ENCODE peak calls at places on chromosomes 5 and 9, in eight cellular contexts. One of them, this sample, is unnamed.

GRCh38 chr9:16135916-16136315 is 583.1 kb downstream of the CCDC171 start:
- DNase-seq in HFF-Myc: no peak
- DNase-seq in adrenal gland: no peak
- DNase-seq in body of pancreas: no peak
- DNase-seq in cardiac fibroblast: no peak
- DNase-seq in GM12865: no peak
- DNase-seq in cardiac muscle cell: no peak
- DNase-seq in kidney: no peak
- DNase-seq in this sample: no peak

GRCh38 chr9:134536101-134536900 is 105.3 kb upstream of the COL5A1 start:
- DNase-seq in HFF-Myc: peak
- DNase-seq in adrenal gland: no peak
- DNase-seq in body of pancreas: no peak
- DNase-seq in cardiac fibroblast: peak
- DNase-seq in GM12865: no peak
- DNase-seq in cardiac muscle cell: no peak
- DNase-seq in kidney: peak
- DNase-seq in this sample: no peak

GRCh38 chr9:114731701-114732100 is 49.7 kb upstream of the TEX48 start:
- DNase-seq in HFF-Myc: no peak
- DNase-seq in adrenal gland: no peak
- DNase-seq in body of pancreas: no peak
- DNase-seq in cardiac fibroblast: no peak
- DNase-seq in GM12865: no peak
- DNase-seq in cardiac muscle cell: no peak
- DNase-seq in kidney: no peak
- DNase-seq in this sample: no peak

GRCh38 chr5:111635151-111635945 is 121.6 kb downstream of the NREP start:
- DNase-seq in HFF-Myc: no peak
- DNase-seq in adrenal gland: no peak
- DNase-seq in body of pancreas: peak
- DNase-seq in cardiac fibroblast: peak
- DNase-seq in GM12865: no peak
- DNase-seq in cardiac muscle cell: no peak
- DNase-seq in kidney: no peak
- DNase-seq in this sample: no peak

GRCh38 chr9:131358438-131359029 is 35.4 kb upstream of the PRRC2B start:
- DNase-seq in HFF-Myc: no peak
- DNase-seq in adrenal gland: peak
- DNase-seq in body of pancreas: no peak
- DNase-seq in cardiac fibroblast: no peak
- DNase-seq in GM12865: no peak
- DNase-seq in cardiac muscle cell: no peak
- DNase-seq in kidney: peak
- DNase-seq in this sample: no peak

GRCh38 chr9:77598510-77598909 is 49.6 kb downstream of the GNA14 start:
- DNase-seq in HFF-Myc: peak
- DNase-seq in adrenal gland: peak
- DNase-seq in body of pancreas: peak
- DNase-seq in cardiac fibroblast: peak
- DNase-seq in GM12865: no peak
- DNase-seq in cardiac muscle cell: peak
- DNase-seq in kidney: no peak
- DNase-seq in this sample: peak

GRCh38 chr5:26761040-26761439 is 277.3 kb downstream of the CDH9 start:
- DNase-seq in HFF-Myc: no peak
- DNase-seq in adrenal gland: no peak
- DNase-seq in body of pancreas: peak
- DNase-seq in cardiac fibroblast: no peak
- DNase-seq in GM12865: no peak
- DNase-seq in cardiac muscle cell: peak
- DNase-seq in kidney: no peak
- DNase-seq in this sample: no peak

GRCh38 chr5:57551251-57551650 is 68.6 kb upstream of the ACTBL2 start:
- DNase-seq in HFF-Myc: no peak
- DNase-seq in adrenal gland: no peak
- DNase-seq in body of pancreas: no peak
- DNase-seq in cardiac fibroblast: no peak
- DNase-seq in GM12865: no peak
- DNase-seq in cardiac muscle cell: no peak
- DNase-seq in kidney: no peak
- DNase-seq in this sample: no peak

GRCh38 chr5:133230823-133231578 is 179.2 kb downstream of the HSPA4 start:
- DNase-seq in HFF-Myc: no peak
- DNase-seq in adrenal gland: no peak
- DNase-seq in body of pancreas: no peak
- DNase-seq in cardiac fibroblast: no peak
- DNase-seq in GM12865: no peak
- DNase-seq in cardiac muscle cell: no peak
- DNase-seq in kidney: no peak
- DNase-seq in this sample: no peak

GRCh38 chr5:123474238-123474637 is 37.7 kb upstream of the CSNK1G3 start:
- DNase-seq in HFF-Myc: peak
- DNase-seq in adrenal gland: no peak
- DNase-seq in body of pancreas: no peak
- DNase-seq in cardiac fibroblast: no peak
- DNase-seq in GM12865: no peak
- DNase-seq in cardiac muscle cell: no peak
- DNase-seq in kidney: no peak
- DNase-seq in this sample: no peak

GRCh38 chr5:117262607-117263131 is 688.0 kb upstream of the SEMA6A start:
- DNase-seq in HFF-Myc: no peak
- DNase-seq in adrenal gland: no peak
- DNase-seq in body of pancreas: no peak
- DNase-seq in cardiac fibroblast: no peak
- DNase-seq in GM12865: no peak
- DNase-seq in cardiac muscle cell: no peak
- DNase-seq in kidney: no peak
- DNase-seq in this sample: no peak

DNA sequence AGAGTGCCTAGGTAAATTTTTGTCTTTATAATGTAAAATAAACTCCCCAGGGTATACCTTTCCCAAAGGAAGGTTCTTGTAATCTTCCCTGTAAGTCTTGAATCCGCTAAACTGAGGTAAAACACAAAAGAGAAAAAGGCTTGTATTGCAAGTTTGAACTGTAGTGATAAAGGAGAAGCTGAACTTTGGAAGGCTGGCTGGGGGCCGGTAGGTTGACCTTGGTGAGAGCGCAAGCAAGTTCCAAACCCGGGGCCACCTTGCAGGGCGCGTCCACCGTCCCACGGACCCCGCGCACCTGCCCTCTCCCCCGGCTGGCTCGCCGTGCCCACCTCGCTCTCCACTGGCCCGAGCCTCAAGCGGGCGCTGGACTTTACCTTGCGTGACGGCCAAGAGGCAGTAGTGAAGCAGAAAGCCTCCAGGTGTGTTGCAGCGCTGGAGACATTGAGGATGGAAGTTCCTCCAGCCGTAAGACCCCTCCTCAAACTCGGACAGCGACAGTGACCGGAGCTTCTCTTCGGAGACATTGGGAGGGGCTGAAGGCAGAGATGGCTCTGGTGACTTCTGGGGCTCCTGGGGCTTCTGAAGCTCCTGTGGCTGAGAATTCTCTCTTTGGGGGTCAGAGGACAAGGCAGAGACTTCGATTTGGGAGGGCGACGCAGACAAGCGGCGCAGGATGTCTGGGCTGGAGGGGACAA is 403 bp downstream of the SLCO4C1 start:
- DNase-seq in HFF-Myc: no peak
- DNase-seq in adrenal gland: no peak
- DNase-seq in body of pancreas: peak
- DNase-seq in cardiac fibroblast: no peak
- DNase-seq in GM12865: no peak
- DNase-seq in cardiac muscle cell: no peak
- DNase-seq in kidney: peak
- DNase-seq in this sample: no peak
- H3K4me3 ChIP-seq in HFF-Myc: peak
- H3K4me3 ChIP-seq in adrenal gland: no peak
- H3K4me3 ChIP-seq in body of pancreas: peak
- H3K4me3 ChIP-seq in cardiac fibroblast: peak
- H3K4me3 ChIP-seq in GM12865: peak
- H3K4me3 ChIP-seq in cardiac muscle cell: peak
- H3K4me3 ChIP-seq in kidney: peak
- H3K4me3 ChIP-seq in this sample: no peak

DNA sequence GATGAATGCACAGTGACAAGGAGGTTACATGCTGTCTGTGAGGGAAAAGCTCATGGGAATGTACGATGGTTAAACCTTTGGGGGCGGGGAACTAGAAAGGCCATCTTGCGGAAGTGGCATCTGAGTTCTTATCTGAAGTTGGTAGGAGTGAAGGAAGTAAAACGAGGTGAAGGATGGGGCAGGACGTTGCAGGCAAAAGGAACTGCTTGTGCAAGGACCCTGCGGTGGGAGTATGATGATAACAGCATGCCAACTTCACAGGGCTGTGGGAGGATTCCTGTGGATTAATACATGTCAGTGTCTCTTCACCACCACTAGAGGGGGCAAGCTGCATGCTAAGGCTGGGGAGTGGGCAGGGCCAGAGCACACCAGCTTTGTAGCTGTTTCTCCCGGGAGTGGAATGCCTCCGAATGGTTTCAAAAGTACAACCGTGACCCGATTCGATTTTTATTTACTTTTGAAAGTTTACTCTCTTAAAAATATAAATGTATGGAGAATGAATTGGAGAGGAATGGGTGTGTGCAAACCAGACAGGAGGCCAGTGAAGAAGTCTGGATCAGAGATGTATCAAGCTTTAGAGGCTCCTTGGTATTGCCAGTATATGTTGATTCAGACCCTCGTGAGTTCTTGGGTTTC is 62.5 kb downstream of the CYFIP2 start:
- DNase-seq in HFF-Myc: peak
- DNase-seq in adrenal gland: peak
- DNase-seq in body of pancreas: peak
- DNase-seq in cardiac fibroblast: peak
- DNase-seq in GM12865: peak
- DNase-seq in cardiac muscle cell: peak
- DNase-seq in kidney: peak
- DNase-seq in this sample: peak
- H3K4me3 ChIP-seq in HFF-Myc: no peak
- H3K4me3 ChIP-seq in adrenal gland: no peak
- H3K4me3 ChIP-seq in body of pancreas: no peak
- H3K4me3 ChIP-seq in cardiac fibroblast: peak
- H3K4me3 ChIP-seq in GM12865: no peak
- H3K4me3 ChIP-seq in cardiac muscle cell: no peak
- H3K4me3 ChIP-seq in kidney: no peak
- H3K4me3 ChIP-seq in this sample: peak

GRCh38 chr9:122215663-122216062 is 13.1 kb downstream of the LHX6 start:
- DNase-seq in HFF-Myc: no peak
- DNase-seq in adrenal gland: no peak
- DNase-seq in body of pancreas: no peak
- DNase-seq in cardiac fibroblast: no peak
- DNase-seq in GM12865: no peak
- DNase-seq in cardiac muscle cell: no peak
- DNase-seq in kidney: no peak
- DNase-seq in this sample: no peak

GRCh38 chr9:122216138-122216797 is 12.5 kb downstream of the LHX6 start:
- DNase-seq in HFF-Myc: no peak
- DNase-seq in adrenal gland: no peak
- DNase-seq in body of pancreas: no peak
- DNase-seq in cardiac fibroblast: no peak
- DNase-seq in GM12865: no peak
- DNase-seq in cardiac muscle cell: no peak
- DNase-seq in kidney: no peak
- DNase-seq in this sample: no peak

GRCh38 chr9:122213589-122214413 is 15.0 kb downstream of the LHX6 start:
- DNase-seq in HFF-Myc: no peak
- DNase-seq in adrenal gland: peak
- DNase-seq in body of pancreas: peak
- DNase-seq in cardiac fibroblast: peak
- DNase-seq in GM12865: peak
- DNase-seq in cardiac muscle cell: peak
- DNase-seq in kidney: peak
- DNase-seq in this sample: no peak

GRCh38 chr9:122213102-122213588 is 15.6 kb downstream of the LHX6 start:
- DNase-seq in HFF-Myc: no peak
- DNase-seq in adrenal gland: no peak
- DNase-seq in body of pancreas: no peak
- DNase-seq in cardiac fibroblast: no peak
- DNase-seq in GM12865: no peak
- DNase-seq in cardiac muscle cell: no peak
- DNase-seq in kidney: no peak
- DNase-seq in this sample: no peak

GRCh38 chr9:122214507-122214906 is 14.2 kb downstream of the LHX6 start:
- DNase-seq in HFF-Myc: no peak
- DNase-seq in adrenal gland: no peak
- DNase-seq in body of pancreas: no peak
- DNase-seq in cardiac fibroblast: no peak
- DNase-seq in GM12865: no peak
- DNase-seq in cardiac muscle cell: no peak
- DNase-seq in kidney: no peak
- DNase-seq in this sample: no peak
- H3K4me3 ChIP-seq in HFF-Myc: no peak
- H3K4me3 ChIP-seq in adrenal gland: no peak
- H3K4me3 ChIP-seq in body of pancreas: no peak
- H3K4me3 ChIP-seq in cardiac fibroblast: no peak
- H3K4me3 ChIP-seq in GM12865: no peak
- H3K4me3 ChIP-seq in cardiac muscle cell: peak
- H3K4me3 ChIP-seq in kidney: no peak
- H3K4me3 ChIP-seq in this sample: peak

GRCh38 chr9:20356392-20357206 is 265.7 kb downstream of the MLLT3 start:
- DNase-seq in HFF-Myc: peak
- DNase-seq in adrenal gland: peak
- DNase-seq in body of pancreas: peak
- DNase-seq in cardiac fibroblast: peak
- DNase-seq in GM12865: peak
- DNase-seq in cardiac muscle cell: peak
- DNase-seq in kidney: peak
- DNase-seq in this sample: peak

GRCh38 chr9:20355022-20355421 is 267.3 kb downstream of the MLLT3 start:
- DNase-seq in HFF-Myc: peak
- DNase-seq in adrenal gland: no peak
- DNase-seq in body of pancreas: no peak
- DNase-seq in cardiac fibroblast: peak
- DNase-seq in GM12865: peak
- DNase-seq in cardiac muscle cell: no peak
- DNase-seq in kidney: no peak
- DNase-seq in this sample: peak

GRCh38 chr9:20361220-20361619 is 261.1 kb downstream of the MLLT3 start:
- DNase-seq in HFF-Myc: no peak
- DNase-seq in adrenal gland: no peak
- DNase-seq in body of pancreas: no peak
- DNase-seq in cardiac fibroblast: no peak
- DNase-seq in GM12865: no peak
- DNase-seq in cardiac muscle cell: no peak
- DNase-seq in kidney: no peak
- DNase-seq in this sample: no peak

GRCh38 chr9:20357207-20357503 is 265.1 kb downstream of the MLLT3 start:
- DNase-seq in HFF-Myc: no peak
- DNase-seq in adrenal gland: no peak
- DNase-seq in body of pancreas: no peak
- DNase-seq in cardiac fibroblast: no peak
- DNase-seq in GM12865: no peak
- DNase-seq in cardiac muscle cell: no peak
- DNase-seq in kidney: no peak
- DNase-seq in this sample: no peak

DNA sequence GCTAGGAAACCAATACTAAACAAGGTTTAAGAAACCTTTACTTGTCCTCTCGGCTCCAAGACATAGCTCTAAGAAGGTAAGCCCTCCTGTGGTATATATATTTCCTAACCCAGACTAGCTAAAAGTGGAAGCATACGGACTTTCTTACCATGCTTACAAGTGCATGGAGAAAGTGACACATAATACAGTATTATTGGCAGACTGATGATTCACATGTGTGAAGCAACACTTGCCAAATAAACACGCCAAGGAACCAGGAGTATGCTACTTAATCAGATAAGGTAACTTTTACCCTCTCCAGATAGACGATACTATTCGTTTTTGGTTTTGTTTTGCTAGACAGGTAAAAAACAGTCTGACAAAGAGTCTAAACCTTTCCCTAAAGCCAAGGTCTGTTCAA is 264.1 kb downstream of the MLLT3 start:
- DNase-seq in HFF-Myc: no peak
- DNase-seq in adrenal gland: no peak
- DNase-seq in body of pancreas: no peak
- DNase-seq in cardiac fibroblast: peak
- DNase-seq in GM12865: no peak
- DNase-seq in cardiac muscle cell: no peak
- DNase-seq in kidney: no peak
- DNase-seq in this sample: no peak
- H3K4me3 ChIP-seq in HFF-Myc: no peak
- H3K4me3 ChIP-seq in adrenal gland: no peak
- H3K4me3 ChIP-seq in body of pancreas: no peak
- H3K4me3 ChIP-seq in cardiac fibroblast: no peak
- H3K4me3 ChIP-seq in GM12865: no peak
- H3K4me3 ChIP-seq in cardiac muscle cell: no peak
- H3K4me3 ChIP-seq in kidney: no peak
- H3K4me3 ChIP-seq in this sample: no peak

This sample was measured in AG04450.